ENCODE peak calls at places on chromosomes 16 and 17, in five cellular contexts. V, O, L, G and N are unnamed samples.

GRCh38 chr17:74729866-74730265 is 7.2 kb upstream of the RAB37 start:
- DNase-seq in V (no peak), O (no peak), L (no peak), G (no peak), N (no peak)

GRCh38 chr17:1562178-1562643 is 381 bp downstream of the PITPNA start:
- DNase-seq in V (no peak), O (peak; percentile 51), L (peak; percentile 72), G (no peak), N (no peak)

GRCh38 chr17:56808503-56808902 is 25.2 kb downstream of the C17orf67 start:
- DNase-seq in V (no peak), O (no peak), L (no peak), G (no peak), N (no peak)

GRCh38 chr16:57693539-57693938 is 1.1 kb upstream of the DRC7 start:
- DNase-seq in V (no peak), O (no peak), L (no peak), G (no peak), N (no peak)

GRCh38 chr17:45432405-45433113 is at the start of gene ARHGAP27:
- DNase-seq in V (no peak), O (peak; percentile 71), L (no peak), G (peak; percentile 82), N (no peak)

GRCh38 chr17:17030515-17031211 is 11.6 kb upstream of the MPRIP start:
- DNase-seq in V (no peak), O (no peak), L (no peak), G (no peak), N (no peak)

GRCh38 chr16:50692999-50693781 is at the start of gene NOD2:
- DNase-seq in V (no peak), O (no peak), L (peak; percentile 67), G (no peak), N (no peak)

GRCh38 chr17:48997827-48998556 is 807 bp downstream of the IGF2BP1 start:
- DNase-seq in V (no peak), O (no peak), L (peak; percentile 79), G (no peak), N (peak; percentile 31)

GRCh38 chr17:46832306-46832895 is 13.9 kb upstream of the WNT3 start:
- DNase-seq in V (no peak), O (no peak), L (no peak), G (no peak), N (no peak)

GRCh38 chr16:12613992-12614661 is 189.6 kb downstream of the CPPED1 start:
- DNase-seq in V (no peak), O (no peak), L (no peak), G (no peak), N (no peak)

GRCh38 chr17:40283662-40284061 is 4.0 kb upstream of the CDC6 start:
- DNase-seq in V (peak; percentile 72), O (no peak), L (no peak), G (peak; percentile 87), N (no peak)

GRCh38 chr17:29709861-29710849 is 87.4 kb upstream of the CORO6 start:
- DNase-seq in V (no peak), O (no peak), L (no peak), G (no peak), N (no peak)

GRCh38 chr17:67993998-67994361 is 2.3 kb downstream of the C17orf58 start:
- DNase-seq in V (no peak), O (no peak), L (no peak), G (no peak), N (peak; percentile 37)

GRCh38 chr17:67475161-67475887 is 98.2 kb downstream of the PITPNC1 start:
- DNase-seq in V (peak; percentile 66), O (peak; percentile 76), L (peak; percentile 15), G (peak; percentile 95), N (peak; percentile 79)

GRCh38 chr16:16050106-16050505 is 100.7 kb downstream of the ABCC1 start:
- DNase-seq in V (no peak), O (no peak), L (no peak), G (no peak), N (no peak)

GRCh38 chr16:48576927-48577326 is 33.1 kb downstream of the N4BP1 start:
- DNase-seq in V (no peak), O (no peak), L (no peak), G (peak; percentile 55), N (no peak)

GRCh38 chr17:72588561-72588960 is 467.7 kb downstream of the SOX9 start:
- DNase-seq in V (no peak), O (no peak), L (no peak), G (no peak), N (no peak)

GRCh38 chr17:72588961-72589360 is 468.1 kb downstream of the SOX9 start:
- DNase-seq in V (peak; percentile 40), O (no peak), L (no peak), G (peak; percentile 98), N (peak; percentile 47)

GRCh38 chr17:72587156-72587555 is 466.3 kb downstream of the SOX9 start:
- DNase-seq in V (peak; percentile 40), O (no peak), L (no peak), G (peak; percentile 39), N (no peak)

GRCh38 chr17:72590382-72590781 is 469.6 kb downstream of the SOX9 start:
- DNase-seq in V (peak; percentile 43), O (no peak), L (no peak), G (peak; percentile 93), N (no peak)

DNA sequence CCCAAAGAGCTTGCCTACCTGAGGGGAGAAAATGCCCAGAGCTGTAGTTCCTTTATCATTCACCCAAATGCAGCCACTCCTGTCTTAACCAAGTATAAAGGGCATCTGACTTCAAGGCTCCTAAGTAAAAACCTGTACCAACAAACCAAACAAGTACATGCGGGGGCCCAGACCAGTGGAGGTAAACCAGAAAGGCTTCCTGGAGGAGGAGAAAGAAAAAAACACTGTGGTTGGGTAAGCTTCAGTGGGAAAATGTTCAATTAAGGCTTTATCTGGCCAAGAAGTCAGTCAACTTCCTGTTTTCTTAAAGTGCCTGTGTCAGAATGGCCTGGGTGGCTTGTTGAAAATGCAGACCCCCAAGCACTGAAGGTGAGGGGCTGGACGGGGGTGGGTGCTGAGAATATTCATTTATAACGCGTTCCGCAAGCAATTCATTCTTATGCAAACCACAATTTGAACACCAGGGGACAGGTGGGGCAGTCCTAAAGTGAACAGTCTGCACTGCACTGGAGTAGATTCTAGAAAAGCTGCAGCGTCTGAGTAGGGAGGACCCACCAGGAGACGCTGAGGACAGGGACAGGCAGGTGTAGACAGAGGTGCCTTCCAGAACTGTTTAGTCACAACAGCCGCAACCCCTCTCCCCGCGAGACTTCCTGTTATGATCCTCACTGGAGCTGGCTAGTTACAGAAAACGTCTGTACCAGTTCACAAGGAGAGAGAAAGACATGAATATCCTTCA is 467.1 kb downstream of the SOX9 start:
- DNase-seq in V (peak; percentile 38), O (no peak), L (no peak), G (peak; percentile 78), N (no peak)
- H3K27me3 ChIP-seq in V (no peaks in the 10 kb centered on the region), O (peaks cover 47% of the 10 kb centered on the region), L (peaks cover 64% of the 10 kb centered on the region), G (no peaks in the 10 kb centered on the region), N (no peaks in the 10 kb centered on the region)

DNA sequence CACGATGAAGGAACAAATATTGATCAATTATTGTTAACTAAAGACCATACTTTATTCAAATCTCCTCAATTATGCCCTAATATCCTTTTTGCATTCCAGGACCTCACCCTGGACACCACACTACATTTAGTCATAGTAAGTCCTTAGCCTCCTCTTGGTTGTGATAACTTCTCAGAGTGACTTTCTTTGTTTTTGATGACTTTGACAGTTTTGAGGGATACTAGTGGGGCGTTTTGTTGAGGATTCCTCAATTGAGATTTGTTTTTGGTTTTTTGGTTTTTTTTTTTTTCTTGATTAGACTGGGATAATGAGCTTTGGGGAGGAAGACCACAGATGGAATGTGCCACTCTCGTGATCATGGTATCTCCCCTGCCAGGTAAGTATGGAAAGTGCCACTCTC is 105.5 kb downstream of the SOX9 start:
- DNase-seq in V (no peak), O (no peak), L (no peak), G (no peak), N (no peak)
- H3K27me3 ChIP-seq in V (no peaks in the 10 kb centered on the region), O (peaks cover 28% of the 10 kb centered on the region), L (no peaks in the 10 kb centered on the region), G (no peaks in the 10 kb centered on the region), N (no peaks in the 10 kb centered on the region)

GRCh38 chr16:60091076-60091475 is 1357.0 kb upstream of the GOT2 start:
- DNase-seq in V (no peak), O (no peak), L (no peak), G (no peak), N (no peak)
- H3K27me3 ChIP-seq in V (no peaks in the 10 kb centered on the region), O (no peaks in the 10 kb centered on the region), L (no peaks in the 10 kb centered on the region), G (no peaks in the 10 kb centered on the region), N (no peaks in the 10 kb centered on the region)

DNA sequence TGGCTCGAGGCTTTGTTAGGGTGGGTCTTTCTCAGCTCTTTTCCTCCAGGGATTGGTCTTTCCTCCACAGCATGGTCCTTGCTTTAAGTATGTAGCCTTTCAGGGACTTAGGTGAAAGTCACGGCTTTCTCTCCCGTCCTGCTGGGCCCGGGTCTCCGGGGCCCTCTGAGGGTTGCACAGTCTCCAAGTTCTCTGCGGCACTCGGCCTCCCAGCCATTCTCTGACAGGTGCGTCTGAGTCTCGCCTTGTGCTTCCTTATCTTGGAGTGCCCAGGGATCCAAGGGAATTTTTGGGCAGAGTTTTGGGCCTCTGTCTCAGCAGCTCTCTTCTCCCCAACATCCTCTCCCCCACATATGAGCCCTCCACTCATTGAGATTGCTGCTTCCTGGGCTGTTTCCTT is 36.6 kb downstream of the ZNF750 start:
- DNase-seq in V (no peak), O (no peak), L (no peak), G (no peak), N (no peak)
- H3K27me3 ChIP-seq in V (no peaks in the 10 kb centered on the region), O (no peaks in the 10 kb centered on the region), L (no peaks in the 10 kb centered on the region), G (no peaks in the 10 kb centered on the region), N (no peaks in the 10 kb centered on the region)